ENCODE peak calls at places on chromosomes 12 and 14, in six cellular contexts. C is A549, N is K562, T is endothelial cell of umbilical vein, I is HepG2, B is GM12878. F is an unnamed sample.

GRCh38 chr12:26431211-26431610 is 235.8 kb downstream of the SSPN start:
- DNase-seq in T (no peak), N (no peak), C (no peak), B (no peak), I (no peak), F (no peak)

GRCh38 chr12:49200882-49201594 is 12.2 kb upstream of the TUBA1A start:
- DNase-seq in B (peak; percentile 17), N (peak; percentile 61), C (peak; percentile 71), I (no peak), T (peak; percentile 93), F (peak; percentile 78)

GRCh38 chr12:65561798-65562382 is 262.4 kb upstream of the HMGA2 start:
- DNase-seq in B (no peak), T (peak; percentile 69), C (no peak), I (no peak), N (no peak), F (peak; percentile 70)

GRCh38 chr14:100546051-100546443 is 41.2 kb downstream of the BEGAIN start:
- DNase-seq in C (no peak), N (peak; percentile 88), B (no peak), I (no peak), T (no peak), F (peak; percentile 59)

GRCh38 chr12:46177020-46177419 is 91.8 kb downstream of the SLC38A1 start:
- DNase-seq in I (no peak), T (no peak), N (no peak), B (peak; percentile 56), C (no peak), F (peak; percentile 65)

GRCh38 chr14:100297320-100298300 is 8.6 kb downstream of the SLC25A29 start:
- DNase-seq in C (no peak), I (no peak), N (no peak), T (peak; percentile 28), B (peak; percentile 35), F (peak; percentile 89)

GRCh38 chr14:89906000-89906399 is 48.5 kb downstream of the EFCAB11 start:
- DNase-seq in B (no peak), C (no peak), N (no peak), T (no peak), I (no peak), F (no peak)

GRCh38 chr12:91216871-91217270 is 34.3 kb upstream of the DCN start:
- DNase-seq in T (no peak), I (no peak), C (no peak), B (no peak), N (no peak), F (no peak)

GRCh38 chr12:42291680-42292079 is 34.2 kb downstream of the ZCRB1 start:
- DNase-seq in T (no peak), N (no peak), I (no peak), B (no peak), C (no peak), F (no peak)

GRCh38 chr12:32765906-32766305 is 10.2 kb upstream of the YARS2 start:
- DNase-seq in B (no peak), I (no peak), C (no peak), T (no peak), N (no peak), F (no peak)

GRCh38 chr14:20413785-20414117 is 450 bp upstream of the TEP1 start:
- DNase-seq in T (peak; percentile 30), I (no peak), N (no peak), B (no peak), C (no peak), F (peak; percentile 48)

GRCh38 chr12:118402251-118402650 is 25.9 kb downstream of the SUDS3 start:
- DNase-seq in T (peak; percentile 16), C (no peak), B (no peak), I (no peak), N (no peak), F (no peak)

GRCh38 chr12:55822228-55822627 is 4.4 kb downstream of the ORMDL2 start:
- DNase-seq in T (no peak), B (no peak), C (peak; percentile 62), I (peak; percentile 48), N (no peak), F (no peak)

GRCh38 chr14:69982220-69982795 is 103.1 kb downstream of the SMOC1 start:
- DNase-seq in N (no peak), T (no peak), I (no peak), C (no peak), B (no peak), F (no peak)

GRCh38 chr14:65290830-65291229 is 121.7 kb upstream of the FUT8 start:
- DNase-seq in C (no peak), I (peak; percentile 68), B (no peak), T (peak; percentile 8), N (no peak), F (peak; percentile 97)

GRCh38 chr14:32473476-32473875 is 144.4 kb downstream of the AKAP6 start:
- DNase-seq in C (no peak), I (peak; percentile 69), B (no peak), T (no peak), N (no peak), F (no peak)

GRCh38 chr12:82966160-82966559 is 279.5 kb downstream of the TMTC2 start:
- DNase-seq in T (peak; percentile 47), B (no peak), I (no peak), N (no peak), C (no peak), F (peak; percentile 98)

GRCh38 chr12:49330032-49330619 is 6.9 kb downstream of the C1QL4 start:
- DNase-seq in B (no peak), I (no peak), N (no peak), C (no peak), T (no peak), F (no peak)

GRCh38 chr14:104107611-104108569 is 22.4 kb downstream of the ASPG start:
- DNase-seq in C (no peak), T (no peak), I (no peak), B (no peak), N (peak; percentile 24), F (no peak)

DNA sequence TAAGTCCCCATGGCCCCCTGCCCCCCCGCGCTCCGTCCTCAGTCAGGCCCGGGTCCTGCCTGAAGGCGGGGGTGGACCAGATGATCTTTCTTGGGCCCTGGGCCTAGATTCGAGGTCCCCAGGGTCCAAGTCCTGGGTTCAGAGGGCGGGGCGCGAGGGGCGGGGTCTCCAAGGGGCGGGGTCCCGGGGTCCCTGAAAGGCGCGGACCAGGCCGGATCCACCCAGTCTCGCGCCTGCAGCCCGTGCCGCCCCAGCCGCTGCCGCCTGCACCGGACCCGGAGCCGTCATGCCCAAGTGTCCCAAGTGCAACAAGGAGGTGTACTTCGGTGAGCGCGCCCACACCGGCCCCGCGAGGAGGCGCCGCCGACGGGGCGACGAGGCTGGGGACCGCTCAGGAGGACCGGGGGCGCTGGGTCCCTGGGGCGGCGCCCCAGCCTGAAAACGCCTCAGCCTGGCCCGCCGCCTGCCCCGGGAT is 325 bp downstream of the CRIP1 start:
- DNase-seq in N (no peak), B (no peak), T (no peak), I (no peak), C (no peak), F (no peak)
- TF ChIP-seq MAX in N (no peak), B (no peak), T (no peak), I (no peak), C (peak; percentile 46), F (no peak)

DNA sequence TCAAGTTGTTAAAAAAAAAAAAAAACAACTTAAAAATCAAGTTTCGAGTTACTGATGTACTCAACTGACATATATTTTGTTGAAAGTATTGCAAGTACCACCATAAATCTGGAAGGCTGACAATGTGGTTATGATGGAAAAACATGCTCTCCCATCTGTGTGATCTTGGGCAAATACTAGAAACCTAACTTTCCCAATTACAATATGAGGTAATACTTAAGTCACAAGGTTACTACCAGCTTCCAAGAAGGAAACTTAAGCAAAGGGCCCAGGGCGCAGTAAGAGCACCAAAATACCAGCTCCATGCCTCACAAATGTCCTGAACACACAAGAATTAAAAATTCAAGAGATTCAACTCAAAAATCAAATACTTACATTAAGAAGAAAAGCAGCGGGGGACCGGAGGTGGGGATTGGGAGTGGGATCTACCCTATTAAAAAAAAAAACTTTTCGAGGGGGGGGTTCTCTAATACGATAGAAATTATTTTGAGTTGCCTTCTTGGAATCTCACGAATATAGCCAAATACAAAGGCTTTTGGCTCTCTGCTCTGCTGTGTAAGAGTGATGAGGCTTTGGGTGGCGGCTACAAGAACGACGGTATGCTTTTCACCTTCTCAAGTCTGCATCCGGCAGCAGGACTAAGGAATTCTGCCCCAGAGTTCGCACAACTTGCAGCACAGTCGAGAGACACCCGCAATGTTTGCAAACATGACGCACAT is 1.2 kb downstream of the SAV1 start:
- DNase-seq in T (peak; percentile 59), C (no peak), I (peak; percentile 37), N (peak; percentile 16), B (no peak), F (peak; percentile 55)
- TF ChIP-seq POLR2A in T (no peak), C (no peak), I (no peak), N (no peak), B (no peak), F (no peak)

GRCh38 chr12:21657336-21658077 is at the start of gene LDHB:
- DNase-seq in N (peak; percentile 88), I (no peak), C (peak; percentile 86), T (peak; percentile 97), B (peak; percentile 81), F (peak; percentile 100)

GRCh38 chr12:21655594-21655993 is 2.0 kb downstream of the LDHB start:
- DNase-seq in C (no peak), I (no peak), B (no peak), N (no peak), T (no peak), F (no peak)

GRCh38 chr12:21656931-21657335 is 709 bp downstream of the LDHB start:
- DNase-seq in B (no peak), I (no peak), T (peak; percentile 69), N (peak; percentile 18), C (peak; percentile 18), F (peak; percentile 83)

GRCh38 chr12:21662122-21662792 is 4.6 kb upstream of the LDHB start:
- DNase-seq in I (no peak), N (no peak), B (no peak), C (no peak), T (no peak), F (no peak)

DNA sequence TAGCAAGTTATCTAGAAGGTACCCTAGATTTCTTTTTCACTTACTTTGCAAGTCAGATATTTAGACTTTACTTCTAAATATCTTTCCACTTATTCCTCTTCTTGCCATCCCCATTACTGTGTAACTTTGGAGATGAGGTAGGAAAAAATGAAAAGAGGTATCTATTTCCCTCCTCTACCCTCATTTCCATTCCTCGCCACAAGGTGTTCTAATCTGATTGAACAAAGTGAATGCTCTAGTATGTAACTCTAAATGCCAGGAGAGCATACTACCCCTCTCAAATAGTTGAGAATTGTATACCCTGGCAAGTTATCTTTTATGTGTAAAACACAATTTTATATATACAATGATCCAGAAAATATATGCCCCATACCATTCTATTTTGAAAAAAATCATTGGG is 1.7 kb upstream of the LDHB start:
- DNase-seq in B (no peak), C (peak; percentile 9), N (no peak), I (no peak), T (no peak), F (no peak)
- TF ChIP-seq MYC in B (no peak), C (no peak), N (no peak), I (no peak), T (no peak), F (no peak)

DNA sequence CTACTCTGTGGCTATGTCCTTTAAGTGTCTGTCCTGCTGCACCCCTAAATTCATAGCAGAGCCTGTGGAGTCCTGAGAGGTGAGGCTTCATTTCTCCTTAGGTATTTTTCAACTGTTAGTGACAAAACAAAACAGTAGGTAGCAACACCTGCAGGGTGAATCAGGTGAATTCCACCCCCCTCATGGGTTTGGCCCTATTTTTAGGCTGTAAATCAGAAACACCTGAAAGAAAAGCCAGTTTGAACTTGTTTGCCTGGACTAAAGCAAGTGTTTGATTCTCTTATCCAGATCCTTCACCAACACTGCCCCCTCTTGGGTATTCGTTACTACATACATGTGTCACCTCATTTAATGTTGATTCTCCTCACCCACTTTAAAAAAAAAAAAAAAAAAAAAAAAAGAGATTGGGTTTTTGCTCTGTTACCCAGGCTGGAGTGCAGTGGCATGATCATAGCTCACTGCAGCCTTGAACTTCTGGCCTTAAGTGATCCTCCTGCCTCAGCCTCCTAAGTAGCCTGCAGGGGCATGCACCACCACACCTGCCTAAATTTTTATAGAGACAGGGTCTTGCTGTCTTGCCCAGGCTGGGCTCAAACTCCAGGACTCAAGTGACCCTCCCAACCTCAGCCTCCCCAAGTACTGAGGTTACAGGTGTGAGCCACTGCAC is 10.3 kb downstream of the TBPL2 start:
- DNase-seq in B (no peak), N (peak; percentile 58), I (peak; percentile 64), T (peak; percentile 76), C (peak; percentile 64), F (peak; percentile 68)
- TF ChIP-seq MAX in B (no peak), N (no peak), I (no peak), T (no peak), C (no peak), F (peak; percentile 36)

F was measured in NB4.